ENCODE peak calls at places on chromosomes 12 and 14, in eight cellular contexts. T, B, U, Q, Y, V, E and D are unnamed samples. For H3K4me1, the result is how much of the 10 kb centered on the place peaks cover.

GRCh38 chr14:95185452-95186392 is 28.4 kb upstream of the DICER1 start:
- DNase-seq in E (peak), B (no peak), T (peak), U (peak), Q (no peak), Y (peak), V (peak), D (no peak)

GRCh38 chr12:123931686-123932321 is 40.8 kb downstream of the CCDC92 start:
- DNase-seq in T (no peak), Y (no peak), E (no peak), Q (no peak), B (no peak), V (peak), U (no peak), D (peak)

GRCh38 chr12:126055521-126055920 is 990.3 kb downstream of the AACS start:
- DNase-seq in E (peak), Q (no peak), U (no peak), V (no peak), B (no peak), Y (no peak), T (no peak), D (no peak)

GRCh38 chr14:47675489-47676300 is at the start of gene MDGA2:
- DNase-seq in B (peak), Q (no peak), Y (peak), V (no peak), U (no peak), E (peak), T (no peak), D (no peak)

GRCh38 chr12:113232787-113233585 is 11.7 kb downstream of the TPCN1 start:
- DNase-seq in B (peak), Q (peak), U (peak), E (peak), Y (peak), T (no peak), V (no peak), D (peak)

GRCh38 chr14:104636131-104636530 is 31.6 kb upstream of the TMEM179 start:
- DNase-seq in T (no peak), V (no peak), Y (no peak), Q (no peak), U (no peak), E (no peak), B (no peak), D (no peak)

GRCh38 chr12:94641283-94641682 is 9.1 kb downstream of the TMCC3 start:
- DNase-seq in Q (no peak), T (no peak), B (no peak), U (no peak), Y (no peak), V (no peak), E (no peak), D (no peak)

GRCh38 chr14:32011225-32011624 is 65.9 kb upstream of the ARHGAP5 start:
- DNase-seq in B (no peak), E (peak), Q (no peak), U (no peak), V (no peak), T (no peak), Y (no peak), D (no peak)

GRCh38 chr12:104414581-104415305 is 42.0 kb upstream of the CHST11 start:
- DNase-seq in E (peak), V (no peak), Y (no peak), B (peak), U (no peak), Q (peak), T (no peak), D (no peak)

GRCh38 chr12:86249856-86250255 is 6.3 kb downstream of the MGAT4C start:
- DNase-seq in V (no peak), E (peak), Y (peak), T (no peak), Q (no peak), B (peak), U (no peak), D (no peak)

GRCh38 chr12:107129315-107129930 is 36.1 kb upstream of the CRY1 start:
- DNase-seq in Y (no peak), B (no peak), V (no peak), Q (no peak), E (no peak), U (no peak), T (no peak), D (no peak)

GRCh38 chr12:74415633-74416032 is 122.0 kb upstream of the ATXN7L3B start:
- DNase-seq in Y (peak), E (peak), V (no peak), T (no peak), B (peak), Q (peak), U (no peak), D (no peak)

GRCh38 chr14:64704743-64705405 is 650 bp downstream of the PLEKHG3 start:
- DNase-seq in E (peak), V (no peak), B (peak), Q (no peak), U (no peak), Y (peak), T (peak), D (no peak)

GRCh38 chr14:36973806-36974442 is 198.5 kb downstream of the SLC25A21 start:
- DNase-seq in B (no peak), Y (no peak), T (no peak), U (no peak), E (peak), Q (no peak), V (no peak), D (no peak)

GRCh38 chr14:61581955-61582615 is 113.2 kb upstream of the HIF1A start:
- DNase-seq in Y (no peak), Q (no peak), V (no peak), B (no peak), E (peak), T (no peak), U (peak), D (no peak)

GRCh38 chr14:95536036-95536577 is 1.3 kb downstream of the GLRX5 start:
- DNase-seq in V (no peak), Q (no peak), B (no peak), E (no peak), T (no peak), Y (no peak), U (no peak), D (no peak)

GRCh38 chr12:57894577-57895292 is 46.6 kb upstream of the ATP23 start:
- DNase-seq in Q (no peak), T (peak), U (no peak), Y (no peak), B (no peak), V (no peak), E (no peak), D (no peak)
- H3K4me1 ChIP-seq in Q (under half), T (under half), U (half or more), Y (half or more), B (under half), V (under half), E (half or more), D (under half)

GRCh38 chr14:99755068-99755405 is 38.2 kb upstream of the EML1 start:
- DNase-seq in T (no peak), Y (no peak), Q (no peak), E (no peak), U (no peak), B (no peak), V (no peak), D (no peak)
- H3K4me1 ChIP-seq in T (under half), Y (under half), Q (under half), E (half or more), U (half or more), B (under half), V (under half), D (under half)

DNA sequence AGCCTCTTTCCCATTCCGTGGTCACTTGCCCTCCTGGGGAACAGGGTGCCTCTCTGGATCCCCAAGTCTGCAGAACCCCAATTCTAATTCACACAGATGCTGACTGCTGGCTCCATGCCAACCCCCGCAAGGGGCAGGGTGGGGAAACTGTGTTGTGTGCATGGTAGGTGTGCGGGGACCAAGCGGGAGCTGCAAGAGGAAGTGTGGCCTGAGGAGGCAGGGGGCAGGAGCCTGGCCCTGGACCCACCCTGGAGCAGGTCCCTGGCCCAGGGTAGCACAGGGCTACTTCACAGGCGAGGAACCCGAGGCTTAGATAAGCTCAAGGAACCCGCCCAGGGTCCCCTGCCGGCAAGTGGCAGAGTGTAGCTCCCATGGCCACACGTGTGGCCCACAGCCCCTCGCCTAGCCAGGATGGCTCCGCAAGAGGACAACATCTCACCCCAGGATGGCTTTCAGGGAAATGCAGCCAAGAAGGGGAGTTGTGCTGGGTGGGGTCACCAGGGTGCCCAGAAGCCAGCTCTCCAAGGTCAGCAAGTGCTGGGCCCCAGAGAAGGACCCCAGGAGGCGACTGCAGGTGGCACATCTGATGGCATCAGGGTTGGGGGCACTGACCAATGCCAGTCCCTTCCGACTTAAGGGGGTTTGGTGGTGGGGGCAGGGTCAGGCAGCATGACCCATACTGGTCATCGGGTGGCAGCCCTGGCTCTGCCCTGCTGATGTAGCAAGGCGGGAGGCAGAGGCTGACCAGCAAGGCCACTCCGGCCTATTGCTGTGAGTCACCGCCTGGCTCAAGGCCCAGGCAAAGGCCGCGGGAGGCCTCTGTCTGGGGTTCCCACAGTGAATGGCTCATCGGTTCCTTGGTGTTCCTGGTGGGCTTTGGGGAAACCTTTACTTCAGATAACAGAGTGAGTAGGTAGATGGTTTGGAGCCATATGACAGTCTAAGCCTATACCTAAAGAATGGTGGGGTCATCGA is 37.3 kb upstream of the EML1 start:
- DNase-seq in T (peak), V (peak), Y (no peak), B (no peak), Q (no peak), E (peak), U (peak), D (no peak)
- H3K4me1 ChIP-seq in T (under half), V (under half), Y (under half), B (under half), Q (under half), E (half or more), U (half or more), D (under half)

DNA sequence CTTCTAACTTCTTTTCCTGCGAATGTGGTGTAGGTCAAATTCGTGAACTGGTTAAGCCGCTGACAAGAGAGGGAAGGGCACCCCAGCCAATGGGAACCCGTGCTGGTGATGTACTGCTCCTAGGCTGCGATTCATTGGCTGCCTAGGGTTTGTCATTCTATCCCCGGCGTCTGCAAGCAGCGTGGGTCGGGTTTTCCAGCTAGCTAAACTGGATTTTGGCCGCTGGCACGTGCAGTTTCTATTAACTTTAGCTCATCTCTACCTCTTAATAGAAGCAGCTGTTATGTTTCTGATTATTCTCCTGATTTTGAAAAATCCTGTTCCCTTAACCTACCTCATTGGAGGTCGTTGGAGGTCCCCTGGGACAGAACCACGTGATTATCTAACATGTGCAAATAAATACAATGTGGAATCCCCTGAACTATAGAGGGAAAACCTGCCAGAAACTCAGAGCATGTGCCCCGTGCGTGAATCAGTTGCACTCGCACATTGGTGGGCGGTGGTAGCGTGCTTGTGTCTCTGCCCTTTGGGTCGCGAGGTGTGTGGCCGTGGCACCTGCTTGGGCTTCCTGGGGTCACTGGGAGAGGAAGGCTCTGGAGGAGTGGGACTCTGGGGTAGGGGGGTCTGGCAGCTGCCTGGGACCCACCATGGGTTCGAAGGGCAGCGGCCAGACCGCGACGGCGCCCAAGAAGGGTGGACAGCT is 876 bp upstream of the PPM1A start:
- DNase-seq in V (peak), U (peak), E (peak), Q (peak), B (peak), Y (peak), T (peak), D (peak)
- H3K4me1 ChIP-seq in V (under half), U (under half), E (under half), Q (under half), B (under half), Y (under half), T (under half), D (under half)

GRCh38 chr12:6961695-6962284 is 8.7 kb downstream of the PHB2 start:
- DNase-seq in U (peak), V (peak), T (peak), E (peak), B (peak), Y (peak), Q (no peak), D (no peak)
- H3K4me1 ChIP-seq in U (under half), V (under half), T (under half), E (under half), B (under half), Y (under half), Q (under half), D (half or more)

DNA sequence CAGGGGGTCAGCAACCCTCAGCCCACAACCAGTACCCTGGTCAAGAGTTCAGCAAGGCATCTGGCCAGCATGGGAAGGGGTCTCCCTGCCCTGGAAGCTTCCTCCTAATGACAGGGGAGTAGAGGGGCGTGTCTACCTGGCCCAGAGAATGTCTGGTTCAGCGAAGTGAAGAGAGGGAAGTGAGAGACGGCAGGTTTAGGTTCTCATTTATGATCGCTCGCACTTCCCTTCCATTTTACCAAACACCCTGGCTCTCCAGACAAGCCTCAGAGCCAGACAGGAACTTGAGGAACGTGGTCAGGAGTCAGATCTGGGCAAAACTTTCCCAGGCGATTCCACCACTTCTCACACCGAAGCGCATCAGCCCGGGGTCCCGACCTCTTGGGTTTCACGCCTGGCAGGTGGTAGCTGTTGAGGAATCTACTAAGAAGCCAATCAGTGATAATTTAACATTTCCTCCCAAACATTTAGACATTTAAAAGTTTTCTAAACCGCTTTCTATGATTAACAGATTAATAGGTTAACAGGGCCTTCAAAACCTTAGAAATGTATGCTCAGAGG is 21.3 kb downstream of the ACTN1 start:
- DNase-seq in T (no peak), E (no peak), V (no peak), B (no peak), Q (no peak), U (no peak), Y (no peak), D (no peak)
- H3K4me1 ChIP-seq in T (under half), E (half or more), V (under half), B (under half), Q (under half), U (half or more), Y (half or more), D (half or more)

DNA sequence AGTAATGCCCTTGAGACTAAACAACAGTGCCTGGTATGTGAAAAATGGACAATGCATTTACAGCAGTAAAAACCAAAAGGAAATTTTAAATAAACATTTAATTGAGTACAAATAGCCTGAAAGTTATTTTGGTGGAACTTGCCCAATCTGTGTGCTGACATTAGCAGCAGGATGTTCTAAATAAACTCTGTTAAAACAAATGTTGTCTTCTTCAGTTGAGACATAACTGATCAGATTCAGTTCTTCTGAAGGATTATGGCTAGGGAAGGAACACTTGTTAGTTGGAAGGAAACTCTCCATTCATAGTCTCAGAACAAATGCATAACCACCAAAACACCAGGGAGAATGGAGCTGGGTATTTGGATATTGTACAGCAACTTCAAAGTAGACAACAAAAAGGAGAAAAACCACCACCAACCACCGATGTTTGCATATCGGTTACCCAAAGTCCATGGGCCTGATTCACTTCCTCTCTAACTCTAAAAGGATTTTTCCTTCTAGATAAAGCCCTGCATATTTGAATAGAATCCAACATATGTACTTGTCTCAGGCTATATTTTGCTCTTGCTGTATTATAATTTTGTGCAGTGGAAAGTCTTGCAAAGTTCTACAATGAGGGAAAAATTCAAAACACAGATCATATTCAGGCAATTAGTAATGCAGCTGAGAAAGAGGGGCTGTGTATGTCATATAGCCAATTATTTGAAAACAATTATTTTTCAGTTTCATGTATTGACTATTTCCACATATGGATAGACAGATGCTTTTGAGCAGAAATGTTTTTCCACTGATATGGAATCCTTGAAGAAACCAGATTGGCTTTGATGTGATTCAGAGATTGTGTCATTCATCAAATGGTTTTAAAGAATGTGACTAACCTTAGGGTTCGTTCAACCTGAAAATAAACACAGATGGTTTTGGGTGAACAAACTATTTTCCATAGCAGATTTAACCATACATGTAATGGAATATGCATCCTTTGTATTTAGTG is 152.2 kb upstream of the BMP4 start:
- DNase-seq in E (peak), U (no peak), Q (no peak), T (no peak), Y (no peak), B (no peak), V (no peak), D (no peak)
- H3K4me1 ChIP-seq in E (under half), U (under half), Q (under half), T (under half), Y (under half), B (under half), V (under half), D (under half)

DNA sequence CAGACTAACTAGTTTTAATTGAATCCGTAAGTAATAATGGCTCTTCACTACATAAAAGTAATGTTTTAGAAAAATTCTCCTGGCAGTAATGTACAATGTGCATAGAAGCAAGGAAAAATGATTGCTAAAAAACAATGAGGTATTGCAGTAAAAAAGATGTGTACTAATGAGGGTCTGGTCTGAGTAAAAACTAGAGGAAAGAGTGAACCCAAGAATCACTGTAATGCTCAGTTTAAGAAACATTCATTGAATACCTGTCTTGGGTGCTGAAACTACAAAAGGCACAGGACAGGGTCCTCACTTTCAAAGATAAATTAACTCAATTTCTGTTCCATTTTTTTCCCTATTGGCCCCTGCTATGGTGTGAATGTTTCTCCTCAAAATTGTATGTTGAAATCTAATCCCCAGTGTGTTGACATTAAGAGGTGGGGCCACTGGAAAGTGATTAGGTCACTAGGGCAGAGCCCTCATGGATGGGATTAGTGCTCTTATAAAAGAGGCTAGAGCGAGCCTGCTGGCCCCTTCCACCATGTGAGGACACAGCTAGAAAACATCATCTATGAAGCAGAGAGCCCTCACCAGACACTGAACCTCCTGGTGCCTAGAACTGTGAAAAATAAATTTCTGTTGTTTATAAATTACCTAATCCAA is 51.6 kb downstream of the RPS6KA5 start:
- DNase-seq in U (no peak), V (peak), E (no peak), Y (no peak), T (peak), Q (no peak), B (no peak), D (no peak)
- H3K4me1 ChIP-seq in U (under half), V (under half), E (under half), Y (under half), T (under half), Q (under half), B (under half), D (under half)

GRCh38 chr12:55719371-55719770 is 822 bp upstream of the RDH5 start:
- DNase-seq in T (no peak), E (no peak), U (no peak), B (no peak), Q (no peak), Y (no peak), V (no peak), D (no peak)
- H3K4me1 ChIP-seq in T (half or more), E (half or more), U (half or more), B (under half), Q (under half), Y (under half), V (under half), D (under half)